ENCODE peak calls at places on chromosomes 13 and 19, in four cellular contexts. One of them, this sample, is unnamed.

GRCh38 chr19:18460313-18460712 is 22.4 kb upstream of the ISYNA1 start:
- DNase-seq in lung: no peak
- DNase-seq in fibroblast of lung: peak
- DNase-seq in mammary epithelial cell: peak
- DNase-seq in this sample: peak

GRCh38 chr19:47628058-47628771 is 19.3 kb downstream of the BICRA start:
- DNase-seq in mammary epithelial cell: peak
- DNase-seq in lung: no peak
- DNase-seq in fibroblast of lung: no peak
- DNase-seq in this sample: no peak

GRCh38 chr19:48136547-48136946 is 25.9 kb upstream of the PLA2G4C start:
- DNase-seq in lung: no peak
- DNase-seq in mammary epithelial cell: no peak
- DNase-seq in fibroblast of lung: no peak
- DNase-seq in this sample: no peak

GRCh38 chr13:64371045-64371444 is 2859.1 kb downstream of the PCDH9 start:
- DNase-seq in mammary epithelial cell: peak
- DNase-seq in fibroblast of lung: no peak
- DNase-seq in lung: no peak
- DNase-seq in this sample: no peak

GRCh38 chr13:43608400-43609137 is 178.2 kb downstream of the ENOX1 start:
- DNase-seq in lung: no peak
- DNase-seq in fibroblast of lung: no peak
- DNase-seq in mammary epithelial cell: no peak
- DNase-seq in this sample: no peak

GRCh38 chr13:72431981-72432617 is 295.3 kb downstream of the MZT1 start:
- DNase-seq in lung: no peak
- DNase-seq in mammary epithelial cell: no peak
- DNase-seq in fibroblast of lung: peak
- DNase-seq in this sample: no peak

GRCh38 chr13:84672616-84673015 is 790.3 kb upstream of the SLITRK1 start:
- DNase-seq in mammary epithelial cell: no peak
- DNase-seq in fibroblast of lung: no peak
- DNase-seq in lung: no peak
- DNase-seq in this sample: no peak

GRCh38 chr19:41940443-41941409 is 12.5 kb upstream of the ERFL start:
- DNase-seq in mammary epithelial cell: no peak
- DNase-seq in lung: no peak
- DNase-seq in fibroblast of lung: no peak
- DNase-seq in this sample: no peak

GRCh38 chr13:33931397-33931987 is 113.5 kb downstream of the RFC3 start:
- DNase-seq in lung: no peak
- DNase-seq in mammary epithelial cell: peak
- DNase-seq in fibroblast of lung: peak
- DNase-seq in this sample: no peak

GRCh38 chr19:32268381-32268780 is 77.0 kb upstream of the ZNF507 start:
- DNase-seq in fibroblast of lung: no peak
- DNase-seq in mammary epithelial cell: no peak
- DNase-seq in lung: no peak
- DNase-seq in this sample: no peak

GRCh38 chr13:110373617-110374016 is 66.5 kb downstream of the COL4A2 start:
- DNase-seq in lung: no peak
- DNase-seq in fibroblast of lung: no peak
- DNase-seq in mammary epithelial cell: no peak
- DNase-seq in this sample: no peak
- H3K27ac ChIP-seq in lung: no peak
- H3K27ac ChIP-seq in fibroblast of lung: no peak
- H3K27ac ChIP-seq in mammary epithelial cell: no peak
- H3K27ac ChIP-seq in this sample: no peak

GRCh38 chr13:111528513-111528912 is 208.1 kb downstream of the TEX29 start:
- DNase-seq in mammary epithelial cell: no peak
- DNase-seq in fibroblast of lung: no peak
- DNase-seq in lung: no peak
- DNase-seq in this sample: no peak
- H3K27ac ChIP-seq in mammary epithelial cell: no peak
- H3K27ac ChIP-seq in fibroblast of lung: no peak
- H3K27ac ChIP-seq in lung: no peak
- H3K27ac ChIP-seq in this sample: no peak

GRCh38 chr19:10805758-10806247 is 30.2 kb downstream of the TMED1 start:
- DNase-seq in mammary epithelial cell: no peak
- DNase-seq in lung: no peak
- DNase-seq in fibroblast of lung: no peak
- DNase-seq in this sample: no peak
- H3K27ac ChIP-seq in mammary epithelial cell: no peak
- H3K27ac ChIP-seq in lung: peak
- H3K27ac ChIP-seq in fibroblast of lung: no peak
- H3K27ac ChIP-seq in this sample: no peak

GRCh38 chr13:98204546-98204945 is 27.5 kb upstream of the RNF113B start:
- DNase-seq in mammary epithelial cell: no peak
- DNase-seq in fibroblast of lung: no peak
- DNase-seq in lung: no peak
- DNase-seq in this sample: no peak
- H3K27ac ChIP-seq in mammary epithelial cell: no peak
- H3K27ac ChIP-seq in fibroblast of lung: no peak
- H3K27ac ChIP-seq in lung: no peak
- H3K27ac ChIP-seq in this sample: no peak

GRCh38 chr13:28751210-28751935 is 32.6 kb upstream of the SLC46A3 start:
- DNase-seq in fibroblast of lung: no peak
- DNase-seq in lung: no peak
- DNase-seq in mammary epithelial cell: no peak
- DNase-seq in this sample: no peak

GRCh38 chr13:28755546-28755870 is 36.7 kb upstream of the SLC46A3 start:
- DNase-seq in fibroblast of lung: no peak
- DNase-seq in lung: no peak
- DNase-seq in mammary epithelial cell: no peak
- DNase-seq in this sample: no peak

GRCh38 chr13:28754698-28755545 is 36.2 kb upstream of the SLC46A3 start:
- DNase-seq in mammary epithelial cell: no peak
- DNase-seq in fibroblast of lung: peak
- DNase-seq in lung: peak
- DNase-seq in this sample: peak

GRCh38 chr13:28753946-28754345 is 35.2 kb upstream of the SLC46A3 start:
- DNase-seq in mammary epithelial cell: no peak
- DNase-seq in lung: no peak
- DNase-seq in fibroblast of lung: no peak
- DNase-seq in this sample: no peak

DNA sequence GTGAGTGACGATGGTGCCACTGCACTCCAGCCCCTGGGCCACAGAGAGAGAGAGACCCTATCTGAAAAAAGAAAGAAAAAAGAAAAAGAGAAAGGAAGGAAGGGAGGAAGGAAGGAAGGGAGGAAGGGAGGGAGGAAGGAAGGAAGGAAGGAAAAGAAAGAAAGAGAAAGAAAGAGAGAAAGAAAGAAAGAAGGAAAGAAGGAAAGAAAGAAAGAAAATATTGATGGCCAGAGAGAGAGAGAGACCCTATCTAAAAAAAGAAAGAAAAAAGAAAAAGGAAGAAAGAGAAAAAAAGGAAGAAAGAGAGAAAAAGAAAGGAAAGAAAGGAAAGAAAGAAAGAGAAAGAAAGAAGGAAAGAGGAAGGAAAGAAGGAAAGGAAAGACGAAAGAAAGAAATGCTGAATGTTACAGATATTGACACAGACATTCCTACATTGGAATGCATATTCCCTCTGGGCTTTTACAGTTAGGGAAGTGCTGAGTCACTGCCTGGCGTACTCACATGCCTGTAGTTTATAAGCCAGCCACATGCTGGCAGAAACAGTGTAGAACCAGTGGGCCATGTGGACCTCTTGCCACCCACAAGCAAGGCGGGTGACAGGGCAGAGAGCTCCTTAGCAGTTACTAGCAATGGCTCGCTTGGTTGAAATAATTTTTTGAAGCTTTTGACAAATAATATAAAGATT is 34.6 kb upstream of the SLC46A3 start:
- DNase-seq in lung: peak
- DNase-seq in mammary epithelial cell: peak
- DNase-seq in fibroblast of lung: peak
- DNase-seq in this sample: peak
- H3K27ac ChIP-seq in lung: no peak
- H3K27ac ChIP-seq in mammary epithelial cell: peak
- H3K27ac ChIP-seq in fibroblast of lung: peak
- H3K27ac ChIP-seq in this sample: peak

GRCh38 chr19:30718728-30719127 is 346.5 kb downstream of the ZNF536 start:
- DNase-seq in fibroblast of lung: no peak
- DNase-seq in lung: no peak
- DNase-seq in mammary epithelial cell: no peak
- DNase-seq in this sample: peak
- H3K27ac ChIP-seq in fibroblast of lung: no peak
- H3K27ac ChIP-seq in lung: no peak
- H3K27ac ChIP-seq in mammary epithelial cell: no peak
- H3K27ac ChIP-seq in this sample: peak

GRCh38 chr19:53531457-53531856 is 6.5 kb upstream of the ZNF331 start:
- DNase-seq in lung: no peak
- DNase-seq in fibroblast of lung: no peak
- DNase-seq in mammary epithelial cell: no peak
- DNase-seq in this sample: no peak
- H3K27ac ChIP-seq in lung: no peak
- H3K27ac ChIP-seq in fibroblast of lung: no peak
- H3K27ac ChIP-seq in mammary epithelial cell: no peak
- H3K27ac ChIP-seq in this sample: no peak

This sample was measured in heart right ventricle.